ENCODE peak calls at places on chromosomes 7 and 10, in six cellular contexts. Z, O, L, B, S and I are unnamed samples.

GRCh38 chr10:114681542-114681941 is 23.5 kb upstream of the ABLIM1 start:
- DNase-seq in S (no peak), L (no peak), B (no peak), O (no peak), Z (no peak), I (no peak)

GRCh38 chr10:26911811-26912461 is 51.2 kb upstream of the ABI1 start:
- DNase-seq in Z (no peak), S (no peak), L (peak; percentile 57), B (no peak), O (no peak), I (no peak)

GRCh38 chr7:158809596-158809995 is 19.7 kb downstream of the ESYT2 start:
- DNase-seq in Z (no peak), S (no peak), O (peak; percentile 34), B (no peak), L (peak; percentile 52), I (no peak)

GRCh38 chr7:5143935-5144903 is 45.8 kb upstream of the WIPI2 start:
- DNase-seq in L (peak; percentile 89), Z (no peak), B (no peak), S (peak; percentile 14), O (no peak), I (no peak)

GRCh38 chr7:72406820-72407403 is 5.2 kb downstream of the CALN1 start:
- DNase-seq in S (no peak), O (no peak), L (peak; percentile 41), B (no peak), Z (no peak), I (no peak)

GRCh38 chr10:1488970-1489548 is 248.3 kb downstream of the ADARB2 start:
- DNase-seq in Z (no peak), L (peak; percentile 87), B (no peak), O (no peak), S (no peak), I (no peak)

GRCh38 chr10:75547391-75548298 is 116.2 kb downstream of the LRMDA start:
- DNase-seq in B (no peak), O (peak; percentile 58), Z (no peak), S (no peak), L (peak; percentile 57), I (no peak)

GRCh38 chr10:101111547-101111946 is 19.6 kb upstream of the TLX1 start:
- DNase-seq in S (no peak), Z (no peak), O (no peak), B (no peak), L (no peak), I (no peak)

GRCh38 chr10:42551582-42552187 is 86.7 kb downstream of the ZNF33B start:
- DNase-seq in B (no peak), L (peak; percentile 1), O (peak; percentile 3), S (no peak), Z (no peak), I (no peak)

GRCh38 chr10:111344804-111345203 is 268.0 kb downstream of the ADRA2A start:
- DNase-seq in S (peak; percentile 10), O (no peak), L (peak; percentile 25), Z (no peak), B (no peak), I (no peak)

GRCh38 chr7:113774182-113774807 is 144.5 kb downstream of the PPP1R3A start:
- DNase-seq in L (peak; percentile 42), S (no peak), B (no peak), Z (peak; percentile 10), O (peak; percentile 69), I (no peak)

GRCh38 chr10:100746413-100746931 is 1.1 kb downstream of the PAX2 start:
- DNase-seq in O (no peak), L (no peak), S (no peak), Z (no peak), B (no peak), I (no peak)

GRCh38 chr10:48884337-48885045 is 55.1 kb downstream of the LRRC18 start:
- DNase-seq in O (no peak), S (no peak), B (no peak), Z (no peak), L (no peak), I (no peak)

GRCh38 chr10:101258179-101258885 is 29.1 kb upstream of the LBX1 start:
- DNase-seq in Z (no peak), L (peak; percentile 41), S (no peak), B (no peak), O (no peak), I (no peak)

GRCh38 chr7:10211861-10212260 is 761.8 kb upstream of the PHF14 start:
- DNase-seq in L (no peak), O (no peak), Z (no peak), B (no peak), S (no peak), I (no peak)

GRCh38 chr10:116444527-116445142 is 17.0 kb downstream of the PNLIPRP3 start:
- DNase-seq in Z (peak; percentile 5), S (peak; percentile 31), B (no peak), L (peak; percentile 42), O (peak; percentile 36), I (no peak)

GRCh38 chr10:29635711-29636144 is 957 bp upstream of the SVIL start:
- DNase-seq in S (peak; percentile 43), Z (no peak), O (no peak), B (no peak), L (peak; percentile 32), I (no peak)

GRCh38 chr7:129376778-129377700 is 57.2 kb upstream of the STRIP2 start:
- DNase-seq in S (no peak), O (peak; percentile 50), L (peak; percentile 69), B (no peak), Z (no peak), I (no peak)

GRCh38 chr10:75508239-75508813 is 76.9 kb downstream of the LRMDA start:
- DNase-seq in S (no peak), B (no peak), Z (no peak), O (peak; percentile 93), L (no peak), I (no peak)

GRCh38 chr10:93334181-93334580 is 148.0 kb downstream of the MYOF start:
- DNase-seq in Z (no peak), L (no peak), S (no peak), B (no peak), O (no peak), I (no peak)

GRCh38 chr10:103658049-103658577 is 164.6 kb downstream of the NEURL1 start:
- DNase-seq in L (no peak), B (no peak), O (no peak), Z (no peak), S (no peak), I (no peak)

GRCh38 chr10:103661951-103662405 is 168.5 kb downstream of the NEURL1 start:
- DNase-seq in S (no peak), L (no peak), Z (no peak), B (no peak), O (no peak), I (no peak)

GRCh38 chr10:103659674-103660363 is 166.3 kb downstream of the NEURL1 start:
- DNase-seq in B (peak; percentile 77), O (peak; percentile 92), S (peak; percentile 23), L (peak; percentile 37), Z (no peak), I (no peak)

GRCh38 chr10:103661198-103661950 is 167.9 kb downstream of the NEURL1 start:
- DNase-seq in L (no peak), B (peak; percentile 83), S (peak; percentile 73), O (peak; percentile 96), Z (no peak), I (no peak)

DNA sequence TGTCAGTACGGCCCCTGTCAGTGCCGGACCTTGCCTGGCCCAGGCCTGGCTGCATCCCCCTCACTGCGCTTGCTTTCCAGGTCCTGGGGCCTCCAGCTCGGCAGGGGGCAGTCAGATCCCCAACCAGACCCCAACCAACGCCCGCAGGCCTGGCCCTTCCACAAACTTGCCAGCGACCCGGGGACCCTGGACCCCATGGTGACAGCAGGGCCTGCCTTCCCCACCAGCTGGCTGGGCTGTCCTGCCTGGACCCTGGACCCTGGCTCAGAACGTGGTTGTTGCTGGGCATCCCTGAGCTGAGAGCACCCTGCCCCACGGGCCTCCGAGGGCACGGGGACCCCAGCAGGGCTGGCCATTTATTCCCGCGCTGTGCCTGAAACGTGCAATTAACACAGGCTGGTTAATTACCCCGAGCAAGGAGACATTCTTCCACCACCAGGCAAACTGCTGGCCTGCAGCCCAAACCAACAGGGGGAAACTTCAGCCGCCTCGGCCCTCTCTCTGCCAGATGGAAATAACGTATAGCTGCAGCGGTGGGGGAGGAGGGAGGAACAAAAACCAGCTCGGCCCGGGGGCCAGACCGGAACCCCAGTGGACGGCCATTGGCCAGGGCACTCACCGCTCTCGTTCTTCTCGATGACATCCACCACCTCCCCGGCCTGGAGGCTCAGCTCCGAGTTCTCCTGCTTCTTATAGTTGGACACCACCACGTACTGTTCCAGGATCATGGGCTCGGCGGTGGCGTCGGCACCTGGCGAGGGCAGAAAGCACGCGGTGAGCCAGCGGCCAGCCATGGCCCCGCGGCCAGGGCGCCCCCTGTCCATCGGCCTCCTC is 167.1 kb downstream of the NEURL1 start:
- DNase-seq in O (peak; percentile 61), B (peak; percentile 26), Z (no peak), S (no peak), L (no peak), I (no peak)
- TF ChIP-seq CTCF in O (peak; percentile 36), B (no peak), Z (no peak), S (no peak), L (no peak), I (no peak)

DNA sequence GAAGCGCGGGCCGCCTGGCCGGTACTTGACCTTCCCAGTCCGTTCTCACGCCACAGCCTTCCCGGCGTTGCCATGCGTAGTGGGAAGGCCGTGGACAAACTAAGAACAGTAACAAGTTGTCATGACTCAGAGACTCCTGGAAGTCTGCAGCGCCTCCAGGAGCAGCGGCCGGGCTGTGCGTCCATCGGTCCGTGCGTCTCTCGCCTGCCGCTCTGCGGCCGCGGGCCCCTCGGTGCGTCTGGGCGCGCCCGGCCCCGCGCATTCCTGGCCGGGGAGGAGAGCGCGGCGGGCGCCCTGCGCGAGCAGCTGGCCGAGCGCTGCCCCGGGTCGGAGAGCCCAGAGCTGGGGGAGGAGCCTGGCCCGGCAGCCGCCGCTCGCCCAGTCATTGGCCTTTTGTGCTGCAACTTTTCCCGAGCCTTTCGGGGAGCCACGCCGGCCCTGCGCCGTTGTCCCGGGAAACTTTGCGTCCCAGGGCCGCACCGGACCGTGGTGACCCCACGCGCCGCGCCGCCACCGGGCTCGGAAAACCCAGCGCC is 123.7 kb downstream of the TACC2 start:
- DNase-seq in Z (peak; percentile 70), S (peak; percentile 76), L (peak; percentile 10), O (peak; percentile 96), B (peak; percentile 87), I (peak; percentile 80)
- TF ChIP-seq CTCF in Z (peak; percentile 88), S (no peak), L (no peak), O (peak; percentile 50), B (peak; percentile 91), I (no peak)

GRCh38 chr7:132666786-132667185 is 90.5 kb upstream of the PLXNA4 start:
- DNase-seq in O (no peak), B (no peak), Z (no peak), L (no peak), S (no peak), I (no peak)
- TF ChIP-seq CTCF in O (no peak), B (no peak), Z (no peak), L (no peak), S (no peak), I (no peak)

GRCh38 chr10:96339383-96339782 is 19.4 kb downstream of the OPALIN start:
- DNase-seq in S (no peak), O (no peak), L (no peak), Z (no peak), B (no peak), I (no peak)

GRCh38 chr10:96338279-96338925 is 20.4 kb downstream of the OPALIN start:
- DNase-seq in S (no peak), L (no peak), Z (no peak), O (no peak), B (no peak), I (no peak)

GRCh38 chr10:96341219-96342182 is 17.3 kb downstream of the OPALIN start:
- DNase-seq in O (no peak), B (no peak), L (peak; percentile 62), S (peak; percentile 24), Z (no peak), I (no peak)

GRCh38 chr10:96342402-96342801 is 16.4 kb downstream of the OPALIN start:
- DNase-seq in S (no peak), B (no peak), Z (no peak), O (no peak), L (no peak), I (no peak)

GRCh38 chr10:96339956-96340904 is 18.6 kb downstream of the OPALIN start:
- DNase-seq in O (peak; percentile 65), L (peak; percentile 83), S (peak; percentile 79), B (peak; percentile 30), Z (peak; percentile 20), I (peak; percentile 54)
- TF ChIP-seq CTCF in O (peak; percentile 78), L (peak; percentile 81), S (peak; percentile 71), B (peak; percentile 22), Z (peak; percentile 89), I (peak; percentile 59)